ENCODE peak calls at places on chromosomes 16 and 17, in nine cellular contexts. B, O, A, V, J, D, L, N and S are unnamed samples.

GRCh38 chr17:19263621-19264010 is 26.4 kb downstream of the EPN2 start:
- DNase-seq in D (no peak), J (no peak), A (no peak), V (no peak), N (no peak), B (no peak), L (peak; percentile 59), O (no peak), S (no peak)

GRCh38 chr17:50817142-50817751 is 18.1 kb upstream of the WFIKKN2 start:
- DNase-seq in V (no peak), O (peak; percentile 48), N (peak; percentile 60), J (no peak), A (peak; percentile 66), B (peak; percentile 23), L (peak; percentile 23), D (peak; percentile 71), S (peak; percentile 84)

GRCh38 chr16:23482778-23483177 is 27.5 kb downstream of the GGA2 start:
- DNase-seq in A (no peak), D (no peak), J (peak; percentile 68), V (no peak), O (no peak), B (no peak), N (peak; percentile 22), L (no peak), S (no peak)

GRCh38 chr17:58335061-58335731 is 6.6 kb upstream of the TSPOAP1 start:
- DNase-seq in J (peak; percentile 49), O (no peak), N (peak; percentile 47), L (no peak), D (peak; percentile 31), V (no peak), B (peak; percentile 68), A (no peak), S (no peak)

GRCh38 chr17:55264273-55264639 is 504 bp upstream of the HLF start:
- DNase-seq in D (no peak), A (no peak), O (no peak), V (no peak), N (no peak), B (no peak), L (no peak), J (no peak), S (no peak)

GRCh38 chr17:50270430-50271172 is 3.7 kb upstream of the TMEM92 start:
- DNase-seq in A (peak; percentile 37), N (no peak), O (peak; percentile 72), J (no peak), V (peak; percentile 74), L (peak; percentile 82), B (no peak), D (peak; percentile 65), S (peak; percentile 81)

GRCh38 chr16:28063047-28063521 is 430 bp downstream of the GSG1L start:
- DNase-seq in O (peak; percentile 32), B (no peak), N (no peak), J (no peak), L (no peak), A (no peak), D (no peak), V (no peak), S (no peak)

GRCh38 chr16:6946802-6947201 is 385.8 kb upstream of the RBFOX1 start:
- DNase-seq in J (no peak), B (no peak), N (no peak), A (no peak), V (no peak), L (no peak), O (no peak), D (no peak), S (no peak)

GRCh38 chr17:69390735-69391501 is 23.6 kb upstream of the MAP2K6 start:
- DNase-seq in J (no peak), A (no peak), L (no peak), O (peak; percentile 16), V (no peak), D (no peak), B (no peak), N (no peak), S (no peak)

GRCh38 chr17:28734712-28735241 is 6.2 kb downstream of the NEK8 start:
- DNase-seq in O (no peak), B (no peak), A (no peak), N (no peak), L (no peak), J (no peak), V (no peak), D (no peak), S (no peak)

GRCh38 chr17:60495260-60495659 is 30.8 kb downstream of the APPBP2 start:
- DNase-seq in V (no peak), O (no peak), B (no peak), A (no peak), N (no peak), J (no peak), D (no peak), L (no peak), S (no peak)

GRCh38 chr17:42809250-42809649 is 10.6 kb downstream of the CNTD1 start:
- DNase-seq in A (no peak), B (no peak), D (no peak), O (no peak), N (no peak), J (no peak), V (peak; percentile 76), L (peak; percentile 77), S (no peak)

GRCh38 chr17:73410586-73411329 is 99.0 kb upstream of the CDC42EP4 start:
- DNase-seq in A (no peak), V (no peak), N (no peak), O (no peak), D (peak; percentile 26), L (no peak), J (no peak), B (no peak), S (peak; percentile 48)

GRCh38 chr16:5044011-5044540 is 10.3 kb upstream of the NAGPA start:
- DNase-seq in L (no peak), N (no peak), O (no peak), A (no peak), V (no peak), D (no peak), B (no peak), J (no peak), S (no peak)

GRCh38 chr16:75506567-75506966 is 11.3 kb upstream of the CHST6 start:
- DNase-seq in N (no peak), A (no peak), L (peak; percentile 62), B (no peak), J (no peak), D (no peak), V (no peak), O (no peak), S (no peak)

GRCh38 chr17:1516403-1517161 is at the start of gene INPP5K:
- DNase-seq in J (peak; percentile 98), A (peak; percentile 98), N (peak; percentile 98), L (peak; percentile 98), D (peak; percentile 99), O (peak; percentile 99), V (peak; percentile 97), B (peak; percentile 97), S (peak; percentile 98)

GRCh38 chr16:10153993-10154788 is 28.0 kb downstream of the GRIN2A start:
- DNase-seq in A (no peak), J (no peak), O (no peak), L (no peak), B (no peak), V (no peak), D (no peak), N (no peak), S (no peak)
- H3K27me3 ChIP-seq in A (peaks cover 7% of the 10 kb centered on the region), J (no peaks in the 10 kb centered on the region), O (no peaks in the 10 kb centered on the region), L (no peaks in the 10 kb centered on the region), B (no peaks in the 10 kb centered on the region), V (no peaks in the 10 kb centered on the region), D (no peaks in the 10 kb centered on the region), N (no peaks in the 10 kb centered on the region), S (no peaks in the 10 kb centered on the region)

DNA sequence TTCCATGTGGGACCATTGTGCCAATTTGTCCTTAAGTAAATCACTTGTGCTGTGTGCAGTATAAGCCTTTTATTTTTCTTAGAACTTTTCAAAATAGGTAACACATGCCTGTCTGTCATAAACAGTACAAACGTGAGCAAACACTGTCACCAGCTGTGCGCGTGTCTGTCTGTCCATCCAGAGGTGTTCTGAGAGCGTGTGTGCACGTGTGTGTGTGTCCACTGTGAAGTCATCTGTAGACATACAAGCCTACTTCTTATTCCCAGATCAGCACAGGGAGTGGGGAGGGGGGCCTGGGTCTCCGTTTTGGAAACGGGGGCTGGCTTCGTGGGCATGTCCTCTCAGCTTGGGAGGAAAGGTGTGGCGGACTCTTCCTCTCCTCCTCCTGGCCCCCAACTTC is 9.4 kb downstream of the TMEM235 start:
- DNase-seq in L (no peak), O (no peak), B (no peak), J (no peak), V (no peak), A (no peak), N (no peak), D (no peak), S (no peak)
- H3K4me1 ChIP-seq in L (no peaks in the 10 kb centered on the region), O (no peaks in the 10 kb centered on the region), B (no peaks in the 10 kb centered on the region), J (no peaks in the 10 kb centered on the region), V (peaks cover 7% of the 10 kb centered on the region), A (no peaks in the 10 kb centered on the region), N (no peaks in the 10 kb centered on the region), D (no peaks in the 10 kb centered on the region), S (no peaks in the 10 kb centered on the region)

GRCh38 chr16:56609463-56609921 is 1.1 kb downstream of the MT2A start:
- DNase-seq in D (no peak), N (peak; percentile 77), V (peak; percentile 51), L (peak; percentile 94), B (peak; percentile 86), J (peak; percentile 90), O (peak; percentile 72), A (no peak), S (no peak)
- H3K27me3 ChIP-seq in D (peaks cover 21% of the 10 kb centered on the region), N (no peaks in the 10 kb centered on the region), V (no peaks in the 10 kb centered on the region), L (no peaks in the 10 kb centered on the region), B (no peaks in the 10 kb centered on the region), J (no peaks in the 10 kb centered on the region), O (peaks cover 4% of the 10 kb centered on the region), A (no peaks in the 10 kb centered on the region), S (no peaks in the 10 kb centered on the region)

DNA sequence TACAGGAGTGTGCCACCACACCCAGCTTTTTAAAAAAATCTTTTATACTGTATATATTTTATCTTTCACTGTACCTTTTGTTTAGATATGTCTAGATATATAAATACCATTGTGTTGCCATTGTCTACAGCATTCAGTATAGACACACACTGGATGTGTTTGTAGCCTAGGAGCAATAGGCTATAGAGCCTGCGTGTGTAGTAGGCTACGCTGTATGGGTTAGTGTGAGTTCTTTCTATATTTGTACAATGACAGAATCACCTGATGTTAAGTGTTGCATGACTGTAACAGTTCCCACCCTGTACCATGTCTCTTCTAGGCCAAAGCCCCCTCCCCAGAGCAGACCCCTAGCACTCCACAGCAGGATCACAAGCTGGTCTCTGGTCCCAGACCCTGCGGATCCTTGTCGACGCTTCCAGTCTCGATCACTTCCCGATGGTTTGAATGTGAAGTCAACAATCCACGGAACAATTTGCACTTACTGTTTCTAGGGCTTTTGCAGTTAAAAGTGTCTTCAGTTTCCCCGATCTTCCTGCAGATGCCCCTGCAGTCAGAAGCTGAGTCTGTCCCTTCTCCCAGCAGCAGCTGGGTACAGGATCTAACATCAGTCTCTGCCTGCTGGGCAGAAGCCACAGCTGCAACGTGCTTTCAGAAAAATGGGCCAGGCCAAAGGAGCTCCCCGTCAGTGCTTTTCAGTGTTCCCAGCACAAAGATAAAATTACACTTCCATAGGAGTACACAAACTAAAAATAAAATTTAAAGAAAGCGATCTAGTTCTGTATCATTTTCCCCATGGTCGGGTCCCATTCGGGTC is 35.3 kb downstream of the ADAM11 start:
- DNase-seq in N (no peak), O (no peak), D (no peak), J (no peak), B (no peak), A (no peak), L (no peak), V (no peak), S (no peak)
- H3K4me1 ChIP-seq in N (no peaks in the 10 kb centered on the region), O (no peaks in the 10 kb centered on the region), D (no peaks in the 10 kb centered on the region), J (no peaks in the 10 kb centered on the region), B (no peaks in the 10 kb centered on the region), A (peaks cover 43% of the 10 kb centered on the region), L (peaks cover 33% of the 10 kb centered on the region), V (no peaks in the 10 kb centered on the region), S (peaks cover 11% of the 10 kb centered on the region)

GRCh38 chr17:81813861-81814683 is 10.1 kb downstream of the GCGR start:
- DNase-seq in A (no peak), O (no peak), D (no peak), L (no peak), J (no peak), B (no peak), N (no peak), V (no peak), S (peak; percentile 41)
- H3K27me3 ChIP-seq in A (peaks cover 36% of the 10 kb centered on the region), O (no peaks in the 10 kb centered on the region), D (no peaks in the 10 kb centered on the region), L (peaks cover 10% of the 10 kb centered on the region), J (no peaks in the 10 kb centered on the region), B (no peaks in the 10 kb centered on the region), N (no peaks in the 10 kb centered on the region), V (no peaks in the 10 kb centered on the region), S (no peaks in the 10 kb centered on the region)